ENCODE peak calls at places on chromosomes 2 and 18, in eight cellular contexts. X, U, Q, Z, Y, R, D and F are unnamed samples.

GRCh38 chr2:108193251-108193650 is 46.5 kb upstream of the SULT1C3 start:
- DNase-seq in X (peak; percentile 71), U (peak; percentile 68), Q (no peak), Z (no peak), Y (no peak), R (peak; percentile 70), D (no peak), F (no peak)

GRCh38 chr2:74735544-74735943 is 81.5 kb downstream of the SEMA4F start:
- DNase-seq in X (no peak), U (no peak), Q (no peak), Z (peak; percentile 47), Y (peak; percentile 23), R (no peak), D (no peak), F (no peak)

GRCh38 chr2:228334173-228334572 is 152.7 kb upstream of the SPHKAP start:
- DNase-seq in X (no peak), U (no peak), Q (no peak), Z (no peak), Y (no peak), R (no peak), D (no peak), F (no peak)

GRCh38 chr18:34651586-34652369 is 58.3 kb upstream of the DTNA start:
- DNase-seq in X (no peak), U (no peak), Q (no peak), Z (no peak), Y (no peak), R (no peak), D (no peak), F (no peak)

GRCh38 chr2:95050385-95051300 is 25.1 kb downstream of the MAL start:
- DNase-seq in X (no peak), U (no peak), Q (no peak), Z (no peak), Y (no peak), R (peak; percentile 38), D (no peak), F (no peak)

GRCh38 chr2:170122883-170123547 is 54.9 kb upstream of the MYO3B start:
- DNase-seq in X (peak; percentile 52), U (peak; percentile 42), Q (peak; percentile 32), Z (no peak), Y (no peak), R (peak; percentile 98), D (peak; percentile 17), F (no peak)

GRCh38 chr2:67825476-67825875 is 237.3 kb downstream of the C1D start:
- DNase-seq in X (peak; percentile 47), U (no peak), Q (no peak), Z (no peak), Y (no peak), R (no peak), D (peak; percentile 20), F (no peak)

GRCh38 chr2:20356042-20356441 is 5.4 kb upstream of the PUM2 start:
- DNase-seq in X (peak; percentile 96), U (no peak), Q (peak; percentile 77), Z (no peak), Y (no peak), R (peak; percentile 49), D (peak; percentile 52), F (no peak)

GRCh38 chr2:173750332-173750731 is 214.8 kb downstream of the SP3 start:
- DNase-seq in X (peak; percentile 60), U (no peak), Q (no peak), Z (peak; percentile 53), Y (no peak), R (no peak), D (no peak), F (no peak)

GRCh38 chr2:237254369-237254861 is 159.5 kb downstream of the COL6A3 start:
- DNase-seq in X (peak; percentile 61), U (no peak), Q (no peak), Z (no peak), Y (no peak), R (no peak), D (no peak), F (no peak)

GRCh38 chr2:177721087-177721486 is 328.5 kb downstream of the AGPS start:
- DNase-seq in X (no peak), U (no peak), Q (no peak), Z (no peak), Y (no peak), R (no peak), D (no peak), F (no peak)

GRCh38 chr2:177721815-177722552 is 329.4 kb downstream of the AGPS start:
- DNase-seq in X (no peak), U (no peak), Q (no peak), Z (no peak), Y (no peak), R (no peak), D (no peak), F (no peak)

GRCh38 chr2:177716484-177716883 is 323.9 kb downstream of the AGPS start:
- DNase-seq in X (no peak), U (no peak), Q (no peak), Z (no peak), Y (no peak), R (no peak), D (no peak), F (no peak)

GRCh38 chr2:177714704-177715103 is 322.1 kb downstream of the AGPS start:
- DNase-seq in X (no peak), U (no peak), Q (no peak), Z (no peak), Y (no peak), R (no peak), D (no peak), F (no peak)

DNA sequence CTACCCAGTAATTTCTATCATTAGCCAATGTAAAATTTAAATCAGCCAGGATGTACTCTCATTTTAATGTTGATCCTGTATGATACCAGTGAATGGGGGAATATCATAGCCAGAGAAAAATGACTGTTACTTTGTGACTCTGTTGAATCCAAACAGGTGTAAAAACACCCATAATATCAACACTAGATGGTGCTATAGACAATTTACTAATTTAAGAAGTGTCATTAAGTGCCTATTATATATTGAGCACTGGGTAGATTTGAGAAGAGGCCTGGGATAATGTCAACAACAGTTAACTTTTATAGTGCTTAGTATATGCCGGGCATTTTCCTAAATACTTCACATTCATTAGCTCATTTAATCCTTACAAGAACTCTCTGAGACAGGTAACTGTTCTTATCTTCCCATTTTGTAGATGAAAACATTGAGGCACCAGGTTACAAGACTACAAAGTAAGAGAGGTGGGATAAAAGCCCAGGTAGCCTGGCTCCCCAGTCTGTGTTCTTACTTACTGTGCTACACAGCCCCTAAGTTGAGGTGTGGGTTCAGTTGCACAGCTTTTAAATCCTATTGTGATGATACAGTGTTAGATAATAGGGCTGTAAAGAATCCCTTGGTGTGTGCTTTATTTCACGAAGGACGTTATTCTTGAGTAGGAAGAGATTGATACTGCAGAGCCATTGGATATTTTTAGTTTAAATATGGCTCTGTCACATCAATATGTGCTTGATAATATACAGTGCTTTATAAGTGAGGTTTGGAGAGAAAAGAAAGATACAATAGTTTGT is 325.5 kb downstream of the AGPS start:
- DNase-seq in X (peak; percentile 21), U (no peak), Q (no peak), Z (no peak), Y (no peak), R (no peak), D (no peak), F (no peak)
- TF ChIP-seq CTCF in X (no peak), U (peak; percentile 31), Q (no peak), Z (peak; percentile 50), Y (no peak), R (peak; percentile 54), D (peak; percentile 64), F (peak; percentile 16)

GRCh38 chr18:12305930-12306629 is 2.0 kb upstream of the TUBB6 start:
- DNase-seq in X (no peak), U (no peak), Q (no peak), Z (peak; percentile 56), Y (no peak), R (no peak), D (no peak), F (no peak)

GRCh38 chr18:12307251-12307736 is 747 bp upstream of the TUBB6 start:
- DNase-seq in X (peak; percentile 82), U (no peak), Q (no peak), Z (no peak), Y (no peak), R (no peak), D (peak; percentile 69), F (no peak)

GRCh38 chr18:12306752-12307151 is 1.3 kb upstream of the TUBB6 start:
- DNase-seq in X (no peak), U (no peak), Q (no peak), Z (no peak), Y (no peak), R (no peak), D (no peak), F (no peak)

GRCh38 chr18:12304351-12305210 is 3.5 kb upstream of the TUBB6 start:
- DNase-seq in X (peak; percentile 63), U (no peak), Q (peak; percentile 51), Z (no peak), Y (no peak), R (no peak), D (no peak), F (no peak)

DNA sequence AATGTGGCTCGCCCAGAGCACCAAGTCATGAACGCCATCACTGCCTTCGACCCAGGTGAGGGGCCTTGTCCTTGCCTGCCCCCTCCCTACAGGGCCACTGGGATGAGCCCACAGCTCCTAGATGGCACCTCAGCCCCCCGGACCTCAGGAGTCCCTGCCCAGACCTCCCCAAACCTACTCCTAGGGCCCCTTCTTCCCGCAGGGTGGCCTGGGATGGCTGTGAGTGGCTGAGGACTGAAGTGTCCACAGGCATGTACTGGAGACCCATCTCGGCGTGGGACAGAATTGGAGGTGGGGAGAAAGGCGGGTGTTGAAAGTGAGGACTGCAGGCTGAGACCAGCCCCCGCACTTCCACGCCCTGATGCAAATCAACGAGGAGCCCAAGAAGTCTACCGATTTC is 2.8 kb upstream of the TUBB6 start:
- DNase-seq in X (no peak), U (no peak), Q (no peak), Z (no peak), Y (no peak), R (no peak), D (no peak), F (no peak)
- TF ChIP-seq CTCF in X (no peak), U (no peak), Q (no peak), Z (no peak), Y (no peak), R (no peak), D (no peak), F (no peak)

GRCh38 chr18:27956001-27956400 is 220.9 kb downstream of the CDH2 start:
- DNase-seq in X (no peak), U (no peak), Q (no peak), Z (no peak), Y (no peak), R (no peak), D (no peak), F (no peak)
- TF ChIP-seq CTCF in X (no peak), U (no peak), Q (no peak), Z (no peak), Y (no peak), R (no peak), D (no peak), F (no peak)

DNA sequence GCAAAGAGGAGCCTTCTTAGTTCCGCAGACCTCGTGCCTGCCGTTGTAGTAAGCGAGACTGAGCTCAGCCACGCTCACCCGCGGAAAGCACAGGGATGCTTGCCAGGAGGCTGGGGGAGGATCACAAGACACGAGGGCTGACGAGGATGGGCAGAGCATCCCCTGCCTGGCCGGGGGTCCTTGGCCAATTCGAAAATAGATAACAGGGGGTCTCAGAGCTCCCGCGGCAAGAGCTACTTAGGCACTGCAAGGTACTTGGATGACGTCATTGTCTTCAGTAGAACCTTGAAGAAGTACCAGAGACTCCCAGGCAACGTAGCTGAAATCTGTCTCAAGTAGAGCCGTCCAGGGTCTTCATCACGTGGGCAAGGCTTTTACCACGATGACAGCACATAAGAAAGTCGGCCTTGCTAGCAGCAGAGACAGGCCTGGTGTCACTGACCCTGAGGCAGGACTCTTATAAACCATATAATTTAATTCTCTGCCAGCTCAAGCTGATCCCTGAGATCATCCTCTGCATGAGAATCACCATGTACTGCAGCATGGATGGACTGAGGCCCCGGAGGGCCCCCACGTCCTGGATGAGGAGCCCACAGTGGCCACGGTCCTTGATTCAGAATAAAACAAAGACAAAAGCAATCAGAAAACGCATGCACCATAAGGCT is 81.9 kb downstream of the TMEM18 start:
- DNase-seq in X (no peak), U (no peak), Q (no peak), Z (no peak), Y (no peak), R (no peak), D (no peak), F (no peak)
- TF ChIP-seq CTCF in X (no peak), U (no peak), Q (no peak), Z (no peak), Y (no peak), R (no peak), D (no peak), F (no peak)